ENCODE peak calls at places on chromosomes 5 and 9, in six cellular contexts. Y is heart left ventricle, T is AG10803, K is right lobe of liver, J is Caco-2, I is thoracic aorta. A is an unnamed sample.

GRCh38 chr9:120242397-120242796 is 337.6 kb downstream of the CDK5RAP2 start:
- DNase-seq in Y (no peak), T (no peak), K (no peak), J (no peak), I (no peak), A (no peak)

GRCh38 chr5:60382761-60383160 is 317.2 kb downstream of the DEPDC1B start:
- DNase-seq in Y (no peak), T (peak), K (no peak), J (no peak), I (no peak), A (no peak)

GRCh38 chr5:179237770-179238627 is 107.3 kb downstream of the ADAMTS2 start:
- DNase-seq in Y (no peak), T (no peak), K (peak), J (peak), I (no peak), A (peak)

GRCh38 chr5:132011561-132012384 is at the start of gene ACSL6:
- DNase-seq in Y (no peak), T (no peak), K (peak), J (peak), I (no peak), A (peak)

GRCh38 chr9:91395553-91396470 is 27.8 kb downstream of the NFIL3 start:
- DNase-seq in Y (no peak), T (peak), K (no peak), J (no peak), I (no peak), A (peak)

GRCh38 chr5:139708877-139709586 is 60.9 kb downstream of the CXXC5 start:
- DNase-seq in Y (peak), T (peak), K (no peak), J (peak), I (no peak), A (peak)

GRCh38 chr9:16031971-16032370 is 479.1 kb downstream of the CCDC171 start:
- DNase-seq in Y (no peak), T (peak), K (no peak), J (no peak), I (no peak), A (no peak)

GRCh38 chr9:76109953-76110352 is 219.5 kb downstream of the PCSK5 start:
- DNase-seq in Y (no peak), T (no peak), K (no peak), J (no peak), I (peak), A (no peak)

GRCh38 chr9:37007295-37007694 is 26.8 kb downstream of the PAX5 start:
- DNase-seq in Y (no peak), T (no peak), K (no peak), J (no peak), I (no peak), A (no peak)

GRCh38 chr9:35044071-35044470 is 28.4 kb downstream of the VCP start:
- DNase-seq in Y (no peak), T (peak), K (no peak), J (no peak), I (no peak), A (no peak)

GRCh38 chr9:14769235-14769580 is 46.7 kb upstream of the CER1 start:
- DNase-seq in Y (no peak), T (peak), K (no peak), J (no peak), I (no peak), A (no peak)

GRCh38 chr9:79577969-79578723 is 6.4 kb downstream of the TLE4 start:
- DNase-seq in Y (no peak), T (no peak), K (no peak), J (no peak), I (no peak), A (no peak)

GRCh38 chr9:120434532-120434931 is 145.4 kb downstream of the CDK5RAP2 start:
- DNase-seq in Y (peak), T (peak), K (no peak), J (no peak), I (no peak), A (no peak)

GRCh38 chr9:136482046-136482792 is 621 bp downstream of the SEC16A start:
- DNase-seq in Y (no peak), T (peak), K (peak), J (no peak), I (no peak), A (peak)

GRCh38 chr5:20041326-20041977 is 53.5 kb upstream of the CDH18 start:
- DNase-seq in Y (no peak), T (no peak), K (no peak), J (no peak), I (no peak), A (no peak)

DNA sequence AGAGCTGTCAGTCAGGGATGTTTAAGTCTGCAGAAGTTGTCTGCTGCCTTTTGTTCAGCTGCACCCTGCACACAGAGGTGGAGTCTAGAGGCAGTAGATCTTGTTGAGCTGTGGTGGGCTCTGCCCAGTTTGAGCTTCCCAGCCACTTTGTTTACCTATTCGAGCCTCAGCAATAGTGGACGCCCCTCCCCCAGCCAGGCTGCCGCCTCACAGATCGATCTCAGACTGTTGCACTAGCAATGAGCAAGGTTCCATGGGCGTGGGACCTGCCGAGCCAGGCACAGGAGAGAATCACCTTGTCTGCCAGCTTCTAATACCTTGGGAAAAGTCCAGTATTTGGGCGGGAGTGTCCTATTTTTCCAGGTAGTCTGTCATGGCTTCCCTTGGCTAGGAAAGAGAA is 225.1 kb upstream of the RASA1 start:
- DNase-seq in Y (no peak), T (no peak), K (no peak), J (no peak), I (no peak), A (no peak)
- TF ChIP-seq CTCF in Y (no peak), T (no peak), K (no peak), J (no peak), I (no peak), A (no peak)

GRCh38 chr5:34656001-34656699 is at the start of gene RAI14:
- DNase-seq in Y (peak), T (peak), K (peak), J (peak), I (no peak), A (peak)

GRCh38 chr5:34657550-34657921 is 1.4 kb downstream of the RAI14 start:
- DNase-seq in Y (no peak), T (peak), K (no peak), J (peak), I (no peak), A (no peak)

GRCh38 chr5:34656700-34657549 is 797 bp downstream of the RAI14 start:
- DNase-seq in Y (peak), T (no peak), K (peak), J (no peak), I (no peak), A (peak)

GRCh38 chr5:34659168-34659567 is 3.0 kb downstream of the RAI14 start:
- DNase-seq in Y (no peak), T (no peak), K (no peak), J (no peak), I (no peak), A (no peak)

DNA sequence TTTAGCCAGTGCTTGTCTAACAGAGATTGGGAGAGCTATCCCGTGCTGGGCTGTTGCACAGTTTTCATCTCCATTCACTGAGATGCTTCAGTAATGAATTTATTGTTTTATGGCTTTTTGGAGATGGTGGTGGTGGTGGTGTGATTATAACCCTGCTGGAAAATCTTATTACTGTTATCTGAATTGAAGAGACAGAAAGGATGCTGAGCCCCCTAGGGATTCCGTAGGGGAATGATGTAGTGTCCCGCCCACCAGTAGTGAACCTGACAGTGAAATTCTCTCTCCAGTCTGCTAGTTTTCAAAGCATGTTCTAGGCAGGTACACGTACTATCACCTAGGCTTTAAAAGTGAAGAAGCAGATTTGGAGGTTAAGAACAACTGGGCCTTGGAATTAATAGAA is 1.9 kb downstream of the RAI14 start:
- DNase-seq in Y (no peak), T (peak), K (no peak), J (no peak), I (no peak), A (peak)
- TF ChIP-seq CTCF in Y (no peak), T (peak), K (no peak), J (no peak), I (no peak), A (no peak)

DNA sequence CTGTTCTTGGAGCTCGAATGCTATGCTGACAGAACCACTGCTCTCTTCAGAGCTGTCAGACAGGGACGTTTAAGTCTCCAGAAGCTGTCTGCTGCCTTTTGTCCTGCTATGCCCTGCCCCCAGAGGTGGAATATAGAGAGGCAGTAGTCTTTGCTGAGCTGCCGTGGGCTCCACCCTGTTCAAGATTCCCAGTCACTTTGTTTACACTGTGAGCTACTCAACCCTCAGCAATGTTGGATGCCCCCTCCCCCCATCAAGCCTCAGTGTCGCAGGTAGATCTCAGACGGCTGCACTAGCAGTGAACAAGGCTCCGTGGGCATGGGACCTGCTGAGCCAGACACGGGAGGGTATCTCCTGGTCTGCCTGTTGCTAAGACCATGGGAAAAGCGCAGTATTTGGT is 344.2 kb downstream of the TMEM161B start:
- DNase-seq in Y (no peak), T (no peak), K (no peak), J (peak), I (no peak), A (no peak)
- TF ChIP-seq CTCF in Y (no peak), T (no peak), K (no peak), J (no peak), I (no peak), A (no peak)

GRCh38 chr5:86118542-86118941 is 499.2 kb upstream of the COX7C start:
- DNase-seq in Y (no peak), T (no peak), K (no peak), J (no peak), I (no peak), A (no peak)
- TF ChIP-seq CTCF in Y (no peak), T (no peak), K (no peak), J (no peak), I (no peak), A (no peak)

DNA sequence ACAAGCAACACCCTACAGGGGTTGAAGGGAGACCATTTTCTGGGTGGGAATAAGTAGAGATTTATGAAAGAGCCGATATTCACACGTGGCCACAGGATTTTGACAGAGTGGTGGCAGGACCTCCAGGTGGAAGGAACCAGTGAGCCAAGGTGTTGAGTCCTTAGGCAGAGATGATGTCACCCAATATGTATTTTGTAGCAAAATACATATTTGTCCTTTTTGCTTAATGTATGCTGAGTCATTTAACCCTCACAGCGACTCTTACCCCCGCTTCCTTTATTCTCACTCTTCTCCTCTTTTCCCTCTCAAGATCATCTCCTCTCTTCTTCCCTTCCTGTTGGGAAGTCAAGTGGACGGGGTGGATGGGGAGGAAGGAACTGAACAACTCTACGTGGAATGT is 215.7 kb upstream of the S1PR3 start:
- DNase-seq in Y (no peak), T (no peak), K (no peak), J (no peak), I (no peak), A (no peak)
- TF ChIP-seq CTCF in Y (no peak), T (no peak), K (no peak), J (no peak), I (no peak), A (no peak)

A was measured in osteoblast.